ENCODE peak calls at places on chromosomes 7 and 10, in ten cellular contexts. N is Calu3; V is colonic mucosa; P is AG09319; K is BE2C; U is cerebellar cortex; F is stimulated activated CD4-positive, alpha-beta T cell treated with anti-CD3 and anti-CD28 coated beads, Interleukin-12 subunit alpha, Interleukin-12 subunit beta, amount 100 ng/mL, for 4 hours; H is HFF-Myc; I is GM04503; Z is lung. X is an unnamed sample.
A peak's percentile ranks its signal among the peaks of the same experiment; 100 is the strongest.

GRCh38 chr10:114550756-114551290 is 107.3 kb downstream of the ABLIM1 start:
- DNase-seq in N (no peak), V (no peak), P (no peak), K (no peak), U (peak; percentile 69), F (no peak), H (no peak), I (no peak), Z (no peak), X (no peak)

GRCh38 chr7:3688061-3688460 is 387.0 kb downstream of the SDK1 start:
- DNase-seq in N (no peak), V (no peak), P (no peak), K (no peak), U (no peak), F (no peak), H (no peak), I (no peak), Z (no peak), X (no peak)

GRCh38 chr7:151590801-151591771 is 71.4 kb upstream of the RHEB start:
- DNase-seq in N (no peak), V (no peak), P (no peak), K (no peak), U (peak; percentile 57), F (no peak), H (no peak), I (no peak), Z (no peak), X (no peak)

GRCh38 chr10:69629897-69630650 is at the start of gene FAM241B:
- DNase-seq in N (peak; percentile 91), V (peak; percentile 81), P (no peak), K (peak; percentile 79), U (peak; percentile 64), F (peak; percentile 72), H (no peak), I (no peak), Z (peak; percentile 70), X (peak; percentile 69)

GRCh38 chr10:64546073-64546472 is 1024.9 kb downstream of the REEP3 start:
- DNase-seq in N (no peak), V (no peak), P (no peak), K (no peak), U (no peak), F (no peak), H (no peak), I (no peak), Z (no peak), X (no peak)

GRCh38 chr7:73978681-73979563 is 49.1 kb upstream of the ELN start:
- DNase-seq in N (peak; percentile 83), V (peak; percentile 95), P (no peak), K (peak; percentile 62), U (peak; percentile 22), F (no peak), H (no peak), I (peak; percentile 27), Z (no peak), X (peak; percentile 77)

GRCh38 chr7:95781967-95782586 is 9.7 kb downstream of the DYNC1I1 start:
- DNase-seq in N (no peak), V (no peak), P (no peak), K (no peak), U (no peak), F (no peak), H (no peak), I (no peak), Z (no peak), X (no peak)

GRCh38 chr7:18445483-18445882 is 50.1 kb upstream of the HDAC9 start:
- DNase-seq in N (no peak), V (no peak), P (no peak), K (peak; percentile 75), U (no peak), F (no peak), H (no peak), I (no peak), Z (no peak), X (no peak)

GRCh38 chr10:60114765-60115586 is 208.6 kb upstream of the CCDC6 start:
- DNase-seq in N (peak; percentile 55), V (peak; percentile 24), P (peak; percentile 27), K (peak; percentile 15), U (peak; percentile 73), F (no peak), H (peak; percentile 70), I (no peak), Z (no peak), X (peak; percentile 7)

X was measured in GM12891.